ENCODE peak calls at places on chromosomes 1 and 21, in seven cellular contexts. One of them, this sample, is unnamed.

GRCh38 chr1:178954937-178955336 is 70.8 kb upstream of the FAM20B start:
- DNase-seq in pancreas: no peak
- DNase-seq in mucosa of descending colon: no peak
- DNase-seq in SK-N-MC: no peak
- DNase-seq in mammary epithelial cell: no peak
- DNase-seq in uterus: no peak
- DNase-seq in tibial artery: peak
- DNase-seq in this sample: no peak

GRCh38 chr1:202145325-202146140 is 996 bp upstream of the ARL8A start:
- DNase-seq in mammary epithelial cell: peak
- DNase-seq in pancreas: no peak
- DNase-seq in SK-N-MC: no peak
- DNase-seq in uterus: no peak
- DNase-seq in mucosa of descending colon: no peak
- DNase-seq in tibial artery: no peak
- DNase-seq in this sample: no peak

GRCh38 chr1:92482665-92483441 is 3.9 kb downstream of the GFI1 start:
- DNase-seq in SK-N-MC: no peak
- DNase-seq in tibial artery: no peak
- DNase-seq in pancreas: peak
- DNase-seq in uterus: no peak
- DNase-seq in mucosa of descending colon: peak
- DNase-seq in mammary epithelial cell: peak
- DNase-seq in this sample: no peak

GRCh38 chr1:76759950-76760349 is 107.3 kb upstream of the ST6GALNAC5 start:
- DNase-seq in tibial artery: no peak
- DNase-seq in uterus: no peak
- DNase-seq in mucosa of descending colon: no peak
- DNase-seq in mammary epithelial cell: peak
- DNase-seq in SK-N-MC: peak
- DNase-seq in pancreas: no peak
- DNase-seq in this sample: peak

GRCh38 chr1:163410073-163410522 is 88.3 kb downstream of the NUF2 start:
- DNase-seq in mucosa of descending colon: no peak
- DNase-seq in pancreas: no peak
- DNase-seq in mammary epithelial cell: peak
- DNase-seq in SK-N-MC: peak
- DNase-seq in tibial artery: no peak
- DNase-seq in uterus: peak
- DNase-seq in this sample: peak

GRCh38 chr1:226892534-226892895 is 22.1 kb downstream of the PSEN2 start:
- DNase-seq in mucosa of descending colon: no peak
- DNase-seq in tibial artery: peak
- DNase-seq in SK-N-MC: no peak
- DNase-seq in pancreas: no peak
- DNase-seq in uterus: no peak
- DNase-seq in mammary epithelial cell: no peak
- DNase-seq in this sample: no peak

GRCh38 chr21:14383596-14384210 is 757 bp upstream of the HSPA13 start:
- DNase-seq in pancreas: no peak
- DNase-seq in uterus: no peak
- DNase-seq in tibial artery: no peak
- DNase-seq in SK-N-MC: no peak
- DNase-seq in mucosa of descending colon: no peak
- DNase-seq in mammary epithelial cell: no peak
- DNase-seq in this sample: peak

GRCh38 chr1:220498188-220498587 is 29.7 kb upstream of the MARK1 start:
- DNase-seq in tibial artery: no peak
- DNase-seq in uterus: no peak
- DNase-seq in pancreas: no peak
- DNase-seq in SK-N-MC: no peak
- DNase-seq in mucosa of descending colon: no peak
- DNase-seq in mammary epithelial cell: peak
- DNase-seq in this sample: peak

GRCh38 chr1:2611034-2611501 is 21.7 kb downstream of the MMEL1 start:
- DNase-seq in uterus: no peak
- DNase-seq in mucosa of descending colon: peak
- DNase-seq in SK-N-MC: no peak
- DNase-seq in mammary epithelial cell: no peak
- DNase-seq in pancreas: peak
- DNase-seq in tibial artery: peak
- DNase-seq in this sample: no peak

GRCh38 chr21:45976666-45977335 is 4.8 kb upstream of the COL6A1 start:
- DNase-seq in uterus: peak
- DNase-seq in pancreas: no peak
- DNase-seq in SK-N-MC: no peak
- DNase-seq in mammary epithelial cell: no peak
- DNase-seq in mucosa of descending colon: no peak
- DNase-seq in tibial artery: no peak
- DNase-seq in this sample: no peak

GRCh38 chr1:9289724-9290493 is 2.8 kb upstream of the SPSB1 start:
- DNase-seq in uterus: peak
- DNase-seq in mucosa of descending colon: peak
- DNase-seq in tibial artery: peak
- DNase-seq in mammary epithelial cell: peak
- DNase-seq in SK-N-MC: no peak
- DNase-seq in pancreas: no peak
- DNase-seq in this sample: peak

GRCh38 chr1:161884475-161884874 is 118.4 kb downstream of the ATF6 start:
- DNase-seq in pancreas: no peak
- DNase-seq in uterus: no peak
- DNase-seq in mucosa of descending colon: no peak
- DNase-seq in tibial artery: no peak
- DNase-seq in SK-N-MC: no peak
- DNase-seq in mammary epithelial cell: no peak
- DNase-seq in this sample: no peak

GRCh38 chr1:7592120-7592798 is 178.8 kb upstream of the VAMP3 start:
- DNase-seq in tibial artery: peak
- DNase-seq in SK-N-MC: no peak
- DNase-seq in mucosa of descending colon: peak
- DNase-seq in pancreas: no peak
- DNase-seq in mammary epithelial cell: no peak
- DNase-seq in uterus: no peak
- DNase-seq in this sample: no peak

GRCh38 chr21:22575165-22575584 is 1577.0 kb downstream of the NCAM2 start:
- DNase-seq in mammary epithelial cell: no peak
- DNase-seq in pancreas: no peak
- DNase-seq in mucosa of descending colon: no peak
- DNase-seq in tibial artery: no peak
- DNase-seq in uterus: no peak
- DNase-seq in SK-N-MC: no peak
- DNase-seq in this sample: no peak

GRCh38 chr21:39073063-39073462 is 110.2 kb downstream of the PSMG1 start:
- DNase-seq in mammary epithelial cell: no peak
- DNase-seq in mucosa of descending colon: no peak
- DNase-seq in uterus: no peak
- DNase-seq in pancreas: no peak
- DNase-seq in SK-N-MC: no peak
- DNase-seq in tibial artery: peak
- DNase-seq in this sample: no peak

GRCh38 chr1:9013824-9014223 is 12.4 kb downstream of the SLC2A7 start:
- DNase-seq in mammary epithelial cell: peak
- DNase-seq in uterus: no peak
- DNase-seq in SK-N-MC: no peak
- DNase-seq in pancreas: no peak
- DNase-seq in mucosa of descending colon: no peak
- DNase-seq in tibial artery: no peak
- DNase-seq in this sample: no peak

GRCh38 chr1:203480084-203480483 is 4.5 kb downstream of the PRELP start:
- DNase-seq in SK-N-MC: no peak
- DNase-seq in mammary epithelial cell: no peak
- DNase-seq in mucosa of descending colon: no peak
- DNase-seq in uterus: peak
- DNase-seq in tibial artery: no peak
- DNase-seq in pancreas: no peak
- DNase-seq in this sample: no peak

GRCh38 chr1:228066891-228067654 is 15.4 kb upstream of the ARF1 start:
- DNase-seq in uterus: no peak
- DNase-seq in pancreas: peak
- DNase-seq in mammary epithelial cell: no peak
- DNase-seq in tibial artery: no peak
- DNase-seq in mucosa of descending colon: no peak
- DNase-seq in SK-N-MC: no peak
- DNase-seq in this sample: no peak

GRCh38 chr1:11719313-11720032 is 16.5 kb upstream of the AGTRAP start:
- DNase-seq in tibial artery: peak
- DNase-seq in pancreas: peak
- DNase-seq in mammary epithelial cell: no peak
- DNase-seq in SK-N-MC: no peak
- DNase-seq in mucosa of descending colon: peak
- DNase-seq in uterus: peak
- DNase-seq in this sample: no peak

GRCh38 chr1:197284972-197285371 is 16.9 kb downstream of the CRB1 start:
- DNase-seq in tibial artery: no peak
- DNase-seq in pancreas: no peak
- DNase-seq in SK-N-MC: no peak
- DNase-seq in mammary epithelial cell: no peak
- DNase-seq in mucosa of descending colon: no peak
- DNase-seq in uterus: no peak
- DNase-seq in this sample: no peak

GRCh38 chr1:21240706-21241105 is 49.6 kb downstream of the ECE1 start:
- DNase-seq in SK-N-MC: no peak
- DNase-seq in mammary epithelial cell: no peak
- DNase-seq in pancreas: no peak
- DNase-seq in tibial artery: no peak
- DNase-seq in uterus: no peak
- DNase-seq in mucosa of descending colon: no peak
- DNase-seq in this sample: no peak

GRCh38 chr1:209674957-209675566 is at the start of gene G0S2:
- DNase-seq in SK-N-MC: no peak
- DNase-seq in pancreas: peak
- DNase-seq in uterus: peak
- DNase-seq in mucosa of descending colon: peak
- DNase-seq in tibial artery: no peak
- DNase-seq in mammary epithelial cell: no peak
- DNase-seq in this sample: no peak

GRCh38 chr1:173393655-173393993 is 83.5 kb upstream of the PRDX6 start:
- DNase-seq in uterus: no peak
- DNase-seq in mammary epithelial cell: no peak
- DNase-seq in tibial artery: no peak
- DNase-seq in pancreas: no peak
- DNase-seq in mucosa of descending colon: no peak
- DNase-seq in SK-N-MC: no peak
- DNase-seq in this sample: peak

GRCh38 chr21:41147096-41147978 is 20.6 kb upstream of the BACE2 start:
- DNase-seq in SK-N-MC: no peak
- DNase-seq in uterus: no peak
- DNase-seq in mucosa of descending colon: no peak
- DNase-seq in tibial artery: no peak
- DNase-seq in pancreas: no peak
- DNase-seq in mammary epithelial cell: no peak
- DNase-seq in this sample: no peak

GRCh38 chr1:153869486-153869885 is 53.3 kb downstream of the GATAD2B start:
- DNase-seq in mucosa of descending colon: no peak
- DNase-seq in mammary epithelial cell: no peak
- DNase-seq in tibial artery: no peak
- DNase-seq in SK-N-MC: no peak
- DNase-seq in pancreas: no peak
- DNase-seq in uterus: no peak
- DNase-seq in this sample: no peak

GRCh38 chr1:244271909-244272308 is 179.8 kb downstream of the ADSS2 start:
- DNase-seq in tibial artery: no peak
- DNase-seq in SK-N-MC: no peak
- DNase-seq in mammary epithelial cell: no peak
- DNase-seq in uterus: no peak
- DNase-seq in pancreas: no peak
- DNase-seq in mucosa of descending colon: no peak
- DNase-seq in this sample: no peak

GRCh38 chr1:34974626-34975025 is 10.5 kb downstream of the TMEM35B start:
- DNase-seq in mucosa of descending colon: no peak
- DNase-seq in SK-N-MC: no peak
- DNase-seq in pancreas: no peak
- DNase-seq in mammary epithelial cell: no peak
- DNase-seq in uterus: no peak
- DNase-seq in tibial artery: no peak
- DNase-seq in this sample: no peak

GRCh38 chr1:17791464-17791863 is 36.3 kb downstream of the ACTL8 start:
- DNase-seq in tibial artery: peak
- DNase-seq in mucosa of descending colon: no peak
- DNase-seq in SK-N-MC: no peak
- DNase-seq in mammary epithelial cell: no peak
- DNase-seq in pancreas: no peak
- DNase-seq in uterus: no peak
- DNase-seq in this sample: no peak

GRCh38 chr1:219460561-219461511 is 152.1 kb downstream of the ZC3H11B start:
- DNase-seq in tibial artery: no peak
- DNase-seq in mucosa of descending colon: no peak
- DNase-seq in SK-N-MC: no peak
- DNase-seq in pancreas: no peak
- DNase-seq in mammary epithelial cell: peak
- DNase-seq in uterus: no peak
- DNase-seq in this sample: no peak

GRCh38 chr1:162371611-162372010 is 5.0 kb downstream of the SPATA46 start:
- DNase-seq in uterus: no peak
- DNase-seq in SK-N-MC: no peak
- DNase-seq in mammary epithelial cell: peak
- DNase-seq in tibial artery: no peak
- DNase-seq in pancreas: no peak
- DNase-seq in mucosa of descending colon: no peak
- DNase-seq in this sample: no peak

GRCh38 chr1:193184776-193185175 is 1.6 kb downstream of the B3GALT2 start:
- DNase-seq in mucosa of descending colon: no peak
- DNase-seq in tibial artery: no peak
- DNase-seq in mammary epithelial cell: no peak
- DNase-seq in SK-N-MC: no peak
- DNase-seq in pancreas: no peak
- DNase-seq in uterus: no peak
- DNase-seq in this sample: no peak
- H3K4me3 ChIP-seq in mucosa of descending colon: no peak
- H3K4me3 ChIP-seq in tibial artery: no peak
- H3K4me3 ChIP-seq in mammary epithelial cell: no peak
- H3K4me3 ChIP-seq in SK-N-MC: no peak
- H3K4me3 ChIP-seq in pancreas: no peak
- H3K4me3 ChIP-seq in uterus: no peak
- H3K4me3 ChIP-seq in this sample: peak

GRCh38 chr21:31772674-31773555 is 41.0 kb upstream of the SCAF4 start:
- DNase-seq in tibial artery: no peak
- DNase-seq in mammary epithelial cell: no peak
- DNase-seq in pancreas: no peak
- DNase-seq in uterus: no peak
- DNase-seq in SK-N-MC: no peak
- DNase-seq in mucosa of descending colon: no peak
- DNase-seq in this sample: no peak
- H3K4me3 ChIP-seq in tibial artery: no peak
- H3K4me3 ChIP-seq in mammary epithelial cell: no peak
- H3K4me3 ChIP-seq in pancreas: no peak
- H3K4me3 ChIP-seq in uterus: no peak
- H3K4me3 ChIP-seq in SK-N-MC: no peak
- H3K4me3 ChIP-seq in mucosa of descending colon: no peak
- H3K4me3 ChIP-seq in this sample: no peak

GRCh38 chr1:23722652-23723051 is 20.6 kb upstream of the ELOA start:
- DNase-seq in mammary epithelial cell: no peak
- DNase-seq in tibial artery: no peak
- DNase-seq in uterus: no peak
- DNase-seq in mucosa of descending colon: no peak
- DNase-seq in pancreas: no peak
- DNase-seq in SK-N-MC: no peak
- DNase-seq in this sample: no peak
- H3K4me3 ChIP-seq in mammary epithelial cell: no peak
- H3K4me3 ChIP-seq in tibial artery: no peak
- H3K4me3 ChIP-seq in uterus: no peak
- H3K4me3 ChIP-seq in mucosa of descending colon: no peak
- H3K4me3 ChIP-seq in pancreas: no peak
- H3K4me3 ChIP-seq in SK-N-MC: no peak
- H3K4me3 ChIP-seq in this sample: no peak

GRCh38 chr1:85629532-85629920 is 49.0 kb downstream of the CCN1 start:
- DNase-seq in SK-N-MC: no peak
- DNase-seq in mucosa of descending colon: no peak
- DNase-seq in tibial artery: no peak
- DNase-seq in pancreas: no peak
- DNase-seq in uterus: no peak
- DNase-seq in mammary epithelial cell: no peak
- DNase-seq in this sample: no peak
- H3K4me3 ChIP-seq in SK-N-MC: peak
- H3K4me3 ChIP-seq in mucosa of descending colon: no peak
- H3K4me3 ChIP-seq in tibial artery: no peak
- H3K4me3 ChIP-seq in pancreas: no peak
- H3K4me3 ChIP-seq in uterus: no peak
- H3K4me3 ChIP-seq in mammary epithelial cell: no peak
- H3K4me3 ChIP-seq in this sample: peak